ENCODE peak calls at places on chromosomes 16 and 17, in four cellular contexts. L, Y, H and I are unnamed samples.

GRCh38 chr17:9872852-9873251 is 32.2 kb downstream of the RCVRN start:
- DNase-seq in L (no peak), Y (no peak), H (no peak), I (no peak)

GRCh38 chr17:66909811-66910210 is 54.7 kb upstream of the CACNG4 start:
- DNase-seq in L (no peak), Y (no peak), H (no peak), I (no peak)

GRCh38 chr17:5840811-5841446 is 229.2 kb upstream of the WSCD1 start:
- DNase-seq in L (no peak), Y (no peak), H (no peak), I (no peak)

GRCh38 chr16:47847220-47847970 is 308.4 kb downstream of the ABCC12 start:
- DNase-seq in L (no peak), H (no peak), Y (no peak), I (no peak)

GRCh38 chr17:78608804-78609186 is 31.6 kb upstream of the DNAH17 start:
- DNase-seq in H (no peak), L (no peak), Y (no peak), I (no peak)

GRCh38 chr17:58317421-58318064 is 11.1 kb downstream of the TSPOAP1 start:
- DNase-seq in H (peak; percentile 75), L (no peak), Y (peak; percentile 68), I (peak; percentile 81)

GRCh38 chr16:886084-886543 is 84.7 kb downstream of the LMF1 start:
- DNase-seq in Y (no peak), L (no peak), H (no peak), I (no peak)

GRCh38 chr16:12337776-12338655 is 361.5 kb downstream of the SNX29 start:
- DNase-seq in L (no peak), Y (no peak), H (no peak), I (no peak)

GRCh38 chr16:8568231-8568617 is 22.1 kb downstream of the TMEM114 start:
- DNase-seq in L (no peak), Y (no peak), H (no peak), I (no peak)

GRCh38 chr17:68305132-68305531 is 13.8 kb downstream of the ARSG start:
- DNase-seq in L (no peak), Y (no peak), H (no peak), I (no peak)

GRCh38 chr16:12509121-12509520 is 294.6 kb downstream of the CPPED1 start:
- DNase-seq in L (no peak), Y (no peak), H (no peak), I (no peak)

GRCh38 chr17:32927724-32928526 is at the start of gene TMEM98:
- DNase-seq in L (peak; percentile 84), Y (peak; percentile 43), H (no peak), I (peak; percentile 22)

GRCh38 chr16:76081936-76082335 is 195.3 kb upstream of the CNTNAP4 start:
- DNase-seq in H (no peak), L (no peak), Y (no peak), I (no peak)

GRCh38 chr17:4485676-4486646 is 12.7 kb upstream of the SPNS2 start:
- DNase-seq in Y (no peak), H (no peak), L (no peak), I (no peak)

GRCh38 chr16:73125860-73126259 is 77.9 kb upstream of the ZFHX3 start:
- DNase-seq in Y (no peak), L (no peak), H (no peak), I (no peak)

GRCh38 chr16:89193021-89193575 is 7.2 kb downstream of the SLC22A31 start:
- DNase-seq in L (peak; percentile 96), Y (peak; percentile 90), H (peak; percentile 70), I (peak; percentile 93)

GRCh38 chr16:77991701-77992100 is 30.6 kb upstream of the CLEC3A start:
- DNase-seq in L (no peak), Y (no peak), H (no peak), I (no peak)

GRCh38 chr17:65794572-65794971 is 233.1 kb upstream of the AXIN2 start:
- DNase-seq in Y (peak; percentile 42), L (peak; percentile 45), H (peak; percentile 63), I (peak; percentile 60)

GRCh38 chr17:8019665-8020064 is 17.2 kb downstream of the GUCY2D start:
- DNase-seq in L (no peak), H (no peak), Y (no peak), I (no peak)

GRCh38 chr16:10521681-10522274 is 58.6 kb downstream of the EMP2 start:
- DNase-seq in Y (peak; percentile 52), L (peak; percentile 73), H (peak; percentile 79), I (peak; percentile 68)

GRCh38 chr17:39235555-39236221 is 9.9 kb upstream of the STAC2 start:
- DNase-seq in H (peak; percentile 60), Y (peak; percentile 79), L (peak; percentile 84), I (peak; percentile 80)

GRCh38 chr17:42779942-42780815 is at the start of gene WNK4:
- DNase-seq in L (peak; percentile 93), H (peak; percentile 98), Y (peak; percentile 66), I (no peak)

GRCh38 chr17:44005865-44006580 is 1.6 kb downstream of the NAGS start:
- DNase-seq in H (no peak), L (no peak), Y (peak; percentile 77), I (no peak)

GRCh38 chr17:50604470-50604869 is 30.2 kb upstream of the ABCC3 start:
- DNase-seq in H (no peak), L (no peak), Y (peak; percentile 42), I (no peak)

GRCh38 chr16:8962393-8963009 is 1.2 kb downstream of the USP7 start:
- DNase-seq in Y (no peak), H (no peak), L (peak; percentile 48), I (no peak)

GRCh38 chr16:35391328-35391727 is 1931.9 kb downstream of the TP53TG3F start:
- DNase-seq in Y (peak; percentile 47), H (peak; percentile 43), L (peak; percentile 19), I (peak; percentile 4)

GRCh38 chr17:42023524-42024349 is 3.8 kb downstream of the NKIRAS2 start:
- DNase-seq in L (peak; percentile 45), H (no peak), Y (no peak), I (no peak)

GRCh38 chr17:8855477-8856204 is 11.8 kb downstream of the PIK3R6 start:
- DNase-seq in L (no peak), Y (no peak), H (no peak), I (no peak)

GRCh38 chr17:61338000-61338864 is 61.4 kb upstream of the TBX2 start:
- DNase-seq in L (no peak), H (peak; percentile 50), Y (no peak), I (no peak)

GRCh38 chr17:77564278-77564920 is 394.1 kb upstream of the TNRC6C start:
- DNase-seq in Y (no peak), H (no peak), L (no peak), I (no peak)

GRCh38 chr16:1846416-1846815 is 19.4 kb downstream of the FAHD1 start:
- DNase-seq in Y (no peak), H (no peak), L (no peak), I (no peak)

GRCh38 chr16:85306071-85306792 is 194.0 kb upstream of the CIBAR2 start:
- DNase-seq in H (peak; percentile 84), L (peak; percentile 78), Y (no peak), I (no peak)

GRCh38 chr16:75971334-75971733 is 245.0 kb upstream of the CPHXL start:
- DNase-seq in H (no peak), L (no peak), Y (no peak), I (no peak)

GRCh38 chr16:70805787-70806186 is 4.8 kb upstream of the VAC14 start:
- DNase-seq in Y (no peak), H (no peak), L (no peak), I (no peak)

GRCh38 chr17:43694081-43694870 is 32.6 kb upstream of the MEOX1 start:
- DNase-seq in H (peak; percentile 85), L (peak; percentile 79), Y (peak; percentile 86), I (peak; percentile 84)

GRCh38 chr16:31460582-31461002 is 1.3 kb downstream of the ARMC5 start:
- DNase-seq in Y (no peak), H (peak; percentile 54), L (no peak), I (no peak)
- TF ChIP-seq ELF4 in Y (no peak), H (no peak), L (peak; percentile 10), I (no peak)

GRCh38 chr17:14048169-14048568 is 21.1 kb upstream of the COX10 start:
- DNase-seq in H (no peak), Y (peak; percentile 29), L (peak; percentile 31), I (peak; percentile 54)
- TF ChIP-seq SP1 in H (no peak), Y (no peak), L (no peak), I (no peak)

GRCh38 chr16:55323637-55324490 is at the start of gene IRX6:
- DNase-seq in L (peak; percentile 45), H (no peak), Y (peak; percentile 87), I (peak; percentile 76)
- TF ChIP-seq ELF4 in L (no peak), H (no peak), Y (no peak), I (no peak)

GRCh38 chr17:79704691-79705090 is 26.1 kb upstream of the ENPP7 start:
- DNase-seq in H (no peak), L (no peak), Y (no peak), I (no peak)

GRCh38 chr17:79706931-79707382 is 23.8 kb upstream of the ENPP7 start:
- DNase-seq in Y (no peak), L (no peak), H (no peak), I (no peak)

GRCh38 chr17:79707441-79707850 is 23.3 kb upstream of the ENPP7 start:
- DNase-seq in L (no peak), Y (no peak), H (no peak), I (no peak)

GRCh38 chr17:79705674-79706073 is 25.1 kb upstream of the ENPP7 start:
- DNase-seq in Y (no peak), L (no peak), H (no peak), I (no peak)

GRCh38 chr17:79707931-79708891 is 22.5 kb upstream of the ENPP7 start:
- DNase-seq in Y (peak; percentile 79), H (peak; percentile 43), L (peak; percentile 62), I (peak; percentile 77)
- TF ChIP-seq SP1 in Y (no peak), H (no peak), L (no peak), I (no peak)

GRCh38 chr16:3029499-3030127 is 5.8 kb downstream of the THOC6 start:
- DNase-seq in L (peak; percentile 59), Y (no peak), H (no peak), I (no peak)
- TF ChIP-seq ELF4 in L (no peak), Y (no peak), H (no peak), I (no peak)

GRCh38 chr17:17386143-17386800 is 83.1 kb downstream of the NT5M start:
- DNase-seq in L (no peak), Y (no peak), H (no peak), I (no peak)
- TF ChIP-seq SP1 in L (no peak), Y (no peak), H (no peak), I (no peak)

DNA sequence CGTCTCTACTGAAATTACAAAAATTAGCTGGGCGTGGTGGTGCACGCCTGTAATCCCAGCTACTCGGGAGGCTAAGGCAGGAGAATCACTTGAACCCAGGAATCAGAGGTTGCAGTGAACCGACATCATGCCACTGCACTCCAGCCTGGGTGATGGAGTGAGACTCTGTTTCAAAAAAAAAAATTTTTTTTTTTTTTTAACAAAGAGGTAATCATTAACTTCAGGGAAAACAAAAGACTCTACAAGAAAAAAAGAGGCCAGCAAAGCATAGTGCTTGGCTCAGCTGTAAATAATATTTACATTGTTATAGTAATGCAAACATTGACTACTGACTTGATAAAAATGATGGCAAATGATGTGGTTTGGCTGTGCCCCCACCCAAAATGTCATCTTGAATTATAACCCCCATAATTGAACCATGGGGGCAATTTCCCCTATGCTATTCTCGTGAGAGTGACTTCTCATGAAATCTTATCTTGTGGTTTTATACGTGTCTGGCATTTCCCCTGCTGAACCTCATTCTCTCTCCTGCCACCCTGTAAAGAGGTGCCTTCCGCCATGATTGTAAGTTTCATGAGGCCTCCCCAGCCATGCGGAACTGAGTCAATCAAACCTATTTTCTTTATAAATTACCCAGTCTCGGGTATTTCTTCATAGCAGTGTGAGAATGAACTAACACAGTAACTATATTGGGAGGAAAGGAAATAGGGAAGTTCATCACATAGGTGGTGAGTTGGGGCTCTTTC is 12.7 kb upstream of the SSTR2 start:
- DNase-seq in Y (no peak), L (no peak), H (peak; percentile 70), I (no peak)
- TF ChIP-seq ELF4 in Y (no peak), L (no peak), H (no peak), I (no peak)